ENCODE peak calls at places on chromosomes 4 and X, in six cellular contexts. P is activated T-cell treated with anti-CD3 and anti-CD28 coated beads, Interleukin-2, amount 50 U/mL, for 72 hours; D is PC-3; Q is tibial artery; T is activated CD4-positive, CD25-positive, alpha-beta regulatory T cell; H is stimulated activated CD4-positive, alpha-beta T cell treated with anti-CD3 and anti-CD28 coated beads, Interleukin-4, amount 100 ng/mL, for 24 hours. F is an unnamed sample.

GRCh38 chrX:108447303-108447702 is 7.7 kb downstream of the COL4A5 start:
- DNase-seq in P (no peak), D (peak; percentile 68), Q (no peak), T (no peak), H (no peak), F (no peak)

GRCh38 chr4:47510506-47511143 is 25.6 kb downstream of the ATP10D start:
- DNase-seq in P (no peak), D (peak; percentile 14), Q (no peak), T (no peak), H (no peak), F (no peak)

GRCh38 chr4:151644625-151645024 is 116.2 kb downstream of the GATB start:
- DNase-seq in P (peak; percentile 27), D (peak; percentile 38), Q (no peak), T (no peak), H (no peak), F (no peak)

GRCh38 chrX:68833855-68834331 is 5.1 kb downstream of the EFNB1 start:
- DNase-seq in P (no peak), D (peak; percentile 52), Q (no peak), T (no peak), H (no peak), F (no peak)

GRCh38 chrX:70132877-70133302 is 357 bp upstream of the IGBP1 start:
- DNase-seq in P (no peak), D (no peak), Q (no peak), T (no peak), H (no peak), F (no peak)

GRCh38 chrX:55107911-55108310 is 19.1 kb downstream of the PAGE2 start:
- DNase-seq in P (no peak), D (no peak), Q (no peak), T (no peak), H (no peak), F (no peak)

GRCh38 chr4:106306561-106306960 is 9.4 kb downstream of the TBCK start:
- DNase-seq in P (no peak), D (no peak), Q (no peak), T (no peak), H (no peak), F (no peak)

GRCh38 chr4:8600266-8600665 is 7.7 kb downstream of the CPZ start:
- DNase-seq in P (no peak), D (no peak), Q (no peak), T (no peak), H (no peak), F (no peak)

GRCh38 chrX:1443496-1444075 is 9.1 kb downstream of the ASMTL start:
- DNase-seq in P (no peak), D (no peak), Q (no peak), T (no peak), H (peak; percentile 2), F (no peak)

GRCh38 chr4:123896446-123897071 is 500.0 kb downstream of the SPRY1 start:
- DNase-seq in P (no peak), D (no peak), Q (no peak), T (no peak), H (no peak), F (no peak)

GRCh38 chrX:154349359-154349935 is 25.0 kb downstream of the FLNA start:
- DNase-seq in P (no peak), D (no peak), Q (no peak), T (no peak), H (no peak), F (no peak)

GRCh38 chr4:87982446-87982845 is 6.9 kb downstream of the SPP1 start:
- DNase-seq in P (no peak), D (no peak), Q (no peak), T (no peak), H (no peak), F (no peak)

GRCh38 chr4:176837176-176837915 is 44.6 kb upstream of the VEGFC start:
- DNase-seq in P (no peak), D (no peak), Q (no peak), T (no peak), H (no peak), F (no peak)

GRCh38 chrX:134600714-134601113 is 57.6 kb downstream of the PLAC1 start:
- DNase-seq in P (no peak), D (peak; percentile 52), Q (no peak), T (no peak), H (no peak), F (no peak)

GRCh38 chr4:165457793-165458192 is 79.0 kb downstream of the CPE start:
- DNase-seq in P (no peak), D (no peak), Q (no peak), T (no peak), H (no peak), F (no peak)

GRCh38 chr4:25209702-25210101 is 24.1 kb upstream of the PI4K2B start:
- DNase-seq in P (no peak), D (no peak), Q (no peak), T (no peak), H (no peak), F (no peak)

GRCh38 chr4:70914631-70915030 is 12.5 kb downstream of the MOB1B start:
- DNase-seq in P (no peak), D (peak; percentile 23), Q (no peak), T (no peak), H (no peak), F (no peak)

GRCh38 chr4:124903995-124904722 is 191.6 kb upstream of the ANKRD50 start:
- DNase-seq in P (no peak), D (peak; percentile 71), Q (peak; percentile 26), T (no peak), H (no peak), F (no peak)

GRCh38 chrX:78643874-78644273 is 15.3 kb downstream of the RTL3 start:
- DNase-seq in P (no peak), D (no peak), Q (no peak), T (no peak), H (no peak), F (no peak)

GRCh38 chr4:137370206-137370633 is 162.1 kb downstream of the PCDH18 start:
- DNase-seq in P (no peak), D (peak; percentile 60), Q (no peak), T (no peak), H (no peak), F (no peak)

GRCh38 chrX:79366888-79367749 is at the start of gene ITM2A:
- DNase-seq in P (peak; percentile 59), D (no peak), Q (peak; percentile 27), T (peak; percentile 8), H (peak; percentile 61), F (peak; percentile 53)

F was measured in T-helper 2 cell treated with Interferon-gamma antibody and Interleukin-4, amounts not matched to agents 5 μg/mL and 100 μg/mL, for 36 hours.